ENCODE peak calls at places on chromosomes 11 and 22, in ten cellular contexts. I is GM23248; B is PC-9; S is heart right ventricle; U is dorsolateral prefrontal cortex; E is MM.1S; Z is CD8-positive, alpha-beta memory T cell; X is GM23338; H is spleen; Y is effector memory CD4-positive, alpha-beta T cell. W is an unnamed sample.

GRCh38 chr22:24370426-24370825 is 57.0 kb upstream of the ADORA2A start:
- DNase-seq in Z (no peak), H (no peak), U (no peak), I (peak; percentile 19), B (no peak), Y (no peak), E (no peak), S (no peak), X (no peak), W (no peak)

GRCh38 chr22:22048981-22049531 is 66.5 kb upstream of the TOP3B start:
- DNase-seq in E (no peak), X (no peak), I (no peak), U (no peak), Z (no peak), H (no peak), B (no peak), S (no peak), Y (no peak), W (no peak)

GRCh38 chr11:72114570-72114969 is 2.1 kb upstream of the ANAPC15 start:
- DNase-seq in X (no peak), I (peak; percentile 72), B (no peak), Z (no peak), H (no peak), E (no peak), U (no peak), Y (no peak), S (no peak), W (no peak)

GRCh38 chr22:22235564-22235963 is 9.0 kb upstream of the VPREB1 start:
- DNase-seq in E (peak; percentile 76), H (no peak), B (peak; percentile 40), Z (peak; percentile 44), I (peak; percentile 23), Y (no peak), U (no peak), X (peak; percentile 71), S (no peak), W (peak; percentile 69)

GRCh38 chr11:60563553-60564235 is 48.5 kb downstream of the MS4A13 start:
- DNase-seq in U (no peak), E (peak; percentile 70), X (peak; percentile 46), I (no peak), Y (no peak), H (no peak), S (no peak), B (no peak), Z (no peak), W (no peak)

GRCh38 chr11:6746626-6747025 is 25.1 kb downstream of the OR2AG2 start:
- DNase-seq in S (no peak), X (no peak), E (no peak), Z (no peak), U (no peak), I (no peak), H (no peak), B (no peak), Y (no peak), W (no peak)

GRCh38 chr11:3855808-3856491 is 486 bp downstream of the STIM1 start:
- DNase-seq in S (peak; percentile 24), Z (peak; percentile 45), Y (peak; percentile 30), U (no peak), B (no peak), I (peak; percentile 61), E (peak; percentile 51), X (peak; percentile 58), H (peak; percentile 95), W (peak; percentile 72)

GRCh38 chr11:119742263-119742861 is 13.4 kb upstream of the NECTIN1 start:
- DNase-seq in X (peak; percentile 87), U (no peak), Z (peak; percentile 10), E (no peak), B (no peak), Y (no peak), I (peak; percentile 39), S (no peak), H (peak; percentile 61), W (peak; percentile 94)

GRCh38 chr11:6911378-6911777 is 9.4 kb upstream of the OR2D3 start:
- DNase-seq in Z (no peak), Y (no peak), S (no peak), E (no peak), H (no peak), B (no peak), I (no peak), X (no peak), U (no peak), W (no peak)

GRCh38 chr22:27358096-27358870 is 443.3 kb downstream of the MN1 start:
- DNase-seq in Y (no peak), S (no peak), E (no peak), B (no peak), Z (no peak), U (no peak), H (no peak), I (no peak), X (no peak), W (no peak)

GRCh38 chr11:83181815-83182214 is 11.7 kb upstream of the ANKRD42 start:
- DNase-seq in U (no peak), Y (no peak), X (no peak), E (no peak), B (no peak), H (no peak), I (no peak), S (no peak), Z (no peak), W (no peak)

GRCh38 chr11:111105566-111105965 is 140.0 kb upstream of the POU2AF2 start:
- DNase-seq in Z (no peak), E (no peak), S (no peak), U (no peak), X (no peak), I (peak; percentile 68), Y (no peak), B (no peak), H (no peak), W (no peak)

GRCh38 chr11:113977071-113977490 is 2.2 kb downstream of the HTR3A start:
- DNase-seq in B (no peak), U (no peak), Y (no peak), H (no peak), Z (no peak), I (no peak), X (no peak), E (no peak), S (no peak), W (no peak)
- H3K4me3 ChIP-seq in B (no peak overlapping the region), U (no peak overlapping the region), Y (no peak overlapping the region), H (no peak overlapping the region), Z (no peak overlapping the region), I (no peak overlapping the region), X (no peak overlapping the region), E (no peak overlapping the region), S (no peak overlapping the region), W (no peak overlapping the region)

GRCh38 chr22:39805117-39805516 is 88.4 kb downstream of the ENTHD1 start:
- DNase-seq in I (no peak), Y (no peak), E (no peak), S (no peak), B (no peak), H (no peak), U (no peak), Z (no peak), X (no peak), W (no peak)
- H3K27me3 ChIP-seq in I (peaks cover 52% of the 10 kb centered on the region), Y (no peaks in the 10 kb centered on the region), E (no peaks in the 10 kb centered on the region), S (peaks cover 71% of the 10 kb centered on the region), B (peaks cover 64% of the 10 kb centered on the region), H (no peaks in the 10 kb centered on the region), U (peaks cover 44% of the 10 kb centered on the region), Z (no peaks in the 10 kb centered on the region), X (no peaks in the 10 kb centered on the region), W (no peaks in the 10 kb centered on the region)

GRCh38 chr11:1402776-1403620 is 13.3 kb downstream of the BRSK2 start:
- DNase-seq in U (no peak), I (no peak), Y (no peak), Z (no peak), E (no peak), S (no peak), B (no peak), X (no peak), H (no peak), W (no peak)
- H3K4me3 ChIP-seq in U (no peak overlapping the region), I (no peak overlapping the region), Y (no peak overlapping the region), Z (no peak overlapping the region), E (no peak overlapping the region), S (no peak overlapping the region), B (no peak overlapping the region), X (no peak overlapping the region), H (no peak overlapping the region), W (no peak overlapping the region)

DNA sequence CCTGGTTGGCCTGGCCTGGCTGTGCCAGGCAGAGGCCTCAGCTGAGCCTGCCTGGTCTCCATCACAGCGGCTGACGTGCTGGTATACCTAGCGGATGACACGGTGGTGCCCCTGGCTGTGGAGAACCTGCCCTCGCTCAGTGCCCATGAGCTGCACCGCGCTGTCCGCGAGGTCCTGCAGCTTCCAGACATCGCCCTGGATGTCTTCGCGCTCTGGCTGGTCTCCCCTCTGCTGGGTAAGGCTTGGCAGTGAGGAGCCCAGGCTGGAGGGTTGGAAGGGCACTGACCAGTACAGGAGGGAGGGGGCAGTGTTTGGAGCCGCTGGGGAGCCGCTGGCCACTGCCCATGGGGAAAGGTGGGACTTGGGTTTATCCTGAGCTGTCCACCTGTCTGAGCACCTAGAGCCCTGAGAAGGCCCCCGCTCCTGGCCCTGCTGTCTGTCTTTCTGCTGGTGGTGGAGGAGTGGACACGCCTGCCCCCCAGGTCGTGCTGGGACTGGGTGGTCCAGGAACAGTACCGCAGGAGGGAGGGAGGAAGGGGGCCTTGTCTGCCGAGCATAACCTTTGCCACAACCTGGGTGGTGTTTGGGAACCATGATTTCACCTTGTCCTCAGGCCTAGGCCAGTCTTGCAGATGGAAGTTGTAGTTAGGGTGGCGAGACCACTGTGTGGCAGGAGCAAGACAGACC is 3.0 kb downstream of the FRMD8 start:
- DNase-seq in B (no peak), U (no peak), X (no peak), I (peak; percentile 20), E (no peak), S (no peak), Y (no peak), H (peak; percentile 68), Z (no peak), W (peak; percentile 45)
- H3K27me3 ChIP-seq in B (no peaks in the 10 kb centered on the region), U (no peaks in the 10 kb centered on the region), X (no peaks in the 10 kb centered on the region), I (no peaks in the 10 kb centered on the region), E (no peaks in the 10 kb centered on the region), S (no peaks in the 10 kb centered on the region), Y (no peaks in the 10 kb centered on the region), H (no peaks in the 10 kb centered on the region), Z (no peaks in the 10 kb centered on the region), W (no peaks in the 10 kb centered on the region)

GRCh38 chr11:76670475-76671235 is at the start of gene LRRC32:
- DNase-seq in Z (peak; percentile 16), X (peak; percentile 62), U (no peak), B (no peak), H (peak; percentile 89), Y (no peak), I (peak; percentile 40), E (no peak), S (peak; percentile 84), W (peak; percentile 93)

GRCh38 chr11:76671236-76671590 is 666 bp upstream of the LRRC32 start:
- DNase-seq in S (no peak), E (no peak), H (no peak), I (no peak), X (no peak), Z (no peak), Y (no peak), U (no peak), B (no peak), W (no peak)

GRCh38 chr11:76668362-76669155 is 2.0 kb downstream of the LRRC32 start:
- DNase-seq in Z (no peak), X (no peak), S (no peak), E (no peak), I (no peak), U (no peak), Y (no peak), H (peak; percentile 68), B (no peak), W (no peak)

GRCh38 chr11:76671626-76672309 is 1.2 kb upstream of the LRRC32 start:
- DNase-seq in Z (no peak), I (no peak), X (no peak), S (no peak), Y (no peak), U (no peak), E (no peak), B (no peak), H (peak; percentile 64), W (no peak)

GRCh38 chr11:76669901-76670474 is 559 bp downstream of the LRRC32 start:
- DNase-seq in Y (no peak), U (no peak), X (peak; percentile 36), B (no peak), E (no peak), S (peak; percentile 51), I (peak; percentile 78), H (peak; percentile 68), Z (no peak), W (no peak)
- H3K4me3 ChIP-seq in Y (peak overlapping the region; percentile 49), U (peak overlapping the region; percentile 67), X (peak overlapping the region; percentile 62), B (peak overlapping the region; percentile 43), E (peak overlapping the region; percentile 56), S (peak overlapping the region; percentile 47), I (peak overlapping the region; percentile 72), H (peak overlapping the region; percentile 76), Z (peak overlapping the region; percentile 22), W (peak overlapping the region; percentile 60)